ENCODE peak calls at places on chromosomes 11 and 22, in nine cellular contexts. X is fibroblast of the aortic adventitia, M is BJ, S is PC-3, A is dorsolateral prefrontal cortex, J is GM12865, N is body of pancreas, Q is NB4, B is fibroblast of mammary gland. L is an unnamed sample.

GRCh38 chr11:128483211-128483788 is 104.1 kb downstream of the ETS1 start:
- DNase-seq in J (peak), A (no peak), Q (peak), B (no peak), N (no peak), M (no peak), X (no peak), S (no peak), L (peak)

GRCh38 chr11:120236169-120237107 is 3.5 kb upstream of the POU2F3 start:
- DNase-seq in J (peak), N (no peak), M (no peak), S (peak), B (peak), A (no peak), X (peak), Q (peak), L (no peak)

GRCh38 chr11:119676461-119677020 is 52.5 kb downstream of the NECTIN1 start:
- DNase-seq in Q (peak), S (peak), J (no peak), N (no peak), X (peak), A (no peak), B (peak), M (no peak), L (no peak)

GRCh38 chr11:131240421-131240820 is 130.0 kb upstream of the NTM start:
- DNase-seq in A (no peak), X (peak), S (no peak), N (no peak), B (no peak), Q (no peak), M (no peak), J (no peak), L (no peak)

GRCh38 chr22:44171486-44172076 is 9.1 kb upstream of the PARVG start:
- DNase-seq in B (no peak), S (no peak), X (no peak), A (peak), N (no peak), M (no peak), J (no peak), Q (peak), L (no peak)

GRCh38 chr11:106391771-106392412 is 314.4 kb downstream of the AASDHPPT start:
- DNase-seq in A (no peak), B (peak), Q (no peak), X (peak), N (no peak), J (no peak), S (peak), M (peak), L (no peak)

GRCh38 chr11:67463186-67463585 is 5.9 kb downstream of the TMEM134 start:
- DNase-seq in J (no peak), B (no peak), M (no peak), A (no peak), N (no peak), Q (no peak), S (no peak), X (no peak), L (no peak)

GRCh38 chr22:43706151-43706550 is 106.0 kb downstream of the EFCAB6 start:
- DNase-seq in A (no peak), Q (no peak), M (no peak), X (no peak), J (no peak), B (no peak), S (no peak), N (no peak), L (no peak)

GRCh38 chr22:49574205-49574604 is 253.5 kb downstream of the BRD1 start:
- DNase-seq in X (no peak), B (no peak), N (no peak), S (no peak), J (no peak), Q (no peak), M (no peak), A (no peak), L (no peak)

GRCh38 chr11:44223261-44223660 is 86.7 kb downstream of the ALX4 start:
- DNase-seq in B (peak), J (no peak), M (no peak), X (peak), Q (no peak), A (no peak), N (no peak), S (peak), L (no peak)

GRCh38 chr11:120413480-120413879 is 77.3 kb downstream of the ARHGEF12 start:
- DNase-seq in M (peak), A (no peak), X (peak), Q (no peak), J (no peak), S (peak), N (no peak), B (peak), L (no peak)

DNA sequence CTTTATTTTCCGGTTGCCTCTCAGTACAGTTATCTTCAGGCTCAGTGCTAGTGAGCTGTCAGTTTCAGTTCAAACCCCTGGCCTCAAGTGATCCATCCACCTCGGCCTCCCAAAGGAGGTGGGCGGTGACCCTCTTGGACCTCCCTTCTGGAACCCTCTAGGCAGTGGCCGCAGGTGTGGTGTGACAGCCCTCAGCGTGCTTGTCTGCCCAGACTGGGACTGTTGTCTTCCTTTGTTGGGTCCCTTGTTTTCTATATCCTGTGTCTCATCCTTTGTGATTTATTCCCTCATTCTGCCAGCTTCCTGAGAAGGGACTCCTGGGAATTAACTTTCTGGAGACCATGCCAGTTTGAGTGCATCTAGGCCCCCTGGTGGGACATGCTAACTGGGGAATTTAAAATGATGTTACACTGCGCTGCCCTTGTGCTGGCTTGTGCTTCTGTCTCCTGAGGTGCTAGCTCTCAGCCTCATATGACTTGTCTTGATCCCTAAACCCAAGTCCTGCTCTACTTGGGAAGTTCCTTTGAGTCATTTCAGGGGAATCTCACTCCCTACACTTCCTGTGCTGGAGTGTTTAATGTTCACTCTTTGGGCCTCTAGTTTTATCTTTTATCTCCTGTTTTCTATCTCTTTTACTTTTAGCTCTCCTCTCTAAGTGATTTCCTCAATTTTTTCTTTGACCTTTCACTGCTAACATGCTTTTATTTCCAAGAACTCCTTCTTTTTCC is 19.4 kb downstream of the MED15 start:
- DNase-seq in N (no peak), A (no peak), X (peak), J (no peak), Q (no peak), S (peak), M (no peak), B (peak), L (no peak)
- TF ChIP-seq CTCF in N (no peak), A (no peak), X (no peak), J (no peak), Q (no peak), S (peak), M (peak), B (peak), L (no peak)

GRCh38 chr11:100689141-100689540 is 2.1 kb downstream of the ARHGAP42 start:
- DNase-seq in Q (no peak), M (no peak), A (no peak), J (no peak), S (no peak), N (no peak), X (no peak), B (no peak), L (no peak)
- H3K4me3 ChIP-seq in Q (no peak), M (no peak), A (no peak), J (no peak), S (peak), N (no peak), X (peak), B (no peak), L (no peak)

GRCh38 chr22:33710326-33710725 is 209.9 kb downstream of the LARGE1 start:
- DNase-seq in J (no peak), B (no peak), S (no peak), A (no peak), Q (no peak), X (no peak), N (no peak), M (no peak), L (no peak)
- TF ChIP-seq CTCF in J (no peak), B (no peak), S (no peak), A (no peak), Q (no peak), X (no peak), N (no peak), M (no peak), L (no peak)

GRCh38 chr11:47641585-47642098 is 717 bp downstream of the MTCH2 start:
- DNase-seq in Q (peak), M (no peak), N (no peak), J (no peak), X (no peak), A (no peak), B (no peak), S (peak), L (no peak)
- H3K4me3 ChIP-seq in Q (peak), M (peak), N (peak), J (peak), X (peak), A (peak), B (peak), S (peak), L (peak)

DNA sequence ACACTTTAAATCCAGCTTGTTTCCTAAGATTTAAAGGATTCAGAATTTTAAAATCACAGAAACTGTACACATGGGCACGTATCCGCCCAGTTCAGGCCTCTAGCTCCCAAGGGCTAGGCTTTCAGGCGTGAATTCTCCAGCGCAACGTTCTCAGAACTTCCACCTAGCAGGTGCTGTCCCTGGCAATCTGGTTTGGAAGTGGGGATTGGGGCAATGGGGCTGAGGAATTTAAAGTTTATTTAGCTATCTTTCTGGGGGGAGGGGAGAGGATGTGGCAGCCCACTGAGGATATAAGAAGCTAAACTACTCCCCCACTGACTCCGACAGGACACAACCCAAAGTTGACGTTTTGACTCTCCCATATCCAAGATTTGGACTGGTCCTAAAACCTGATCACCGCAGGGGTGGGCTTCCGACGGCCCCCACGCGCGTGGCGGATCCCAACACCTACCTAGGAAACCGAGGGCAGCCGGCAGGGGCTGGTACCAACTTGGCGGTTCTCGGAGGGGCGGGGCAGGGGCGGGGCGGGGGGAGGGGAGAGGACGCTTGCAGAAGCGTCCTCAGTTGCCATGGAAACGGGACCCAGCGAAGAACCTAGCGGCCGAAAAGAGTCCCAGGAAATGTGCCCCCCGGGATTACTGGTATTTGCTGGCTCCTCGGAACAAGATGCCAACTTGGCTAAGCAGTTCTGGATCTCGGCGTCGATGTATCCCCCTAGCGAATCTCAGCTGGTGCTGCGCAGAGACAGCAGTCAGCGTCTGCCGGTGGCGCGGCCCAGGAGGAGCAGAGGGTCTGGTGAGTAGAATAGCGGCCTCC is at the start of gene HOATZ:
- DNase-seq in B (no peak), X (no peak), A (no peak), M (no peak), N (no peak), J (peak), S (no peak), Q (no peak), L (no peak)
- TF ChIP-seq CTCF in B (no peak), X (no peak), A (peak), M (peak), N (no peak), J (no peak), S (no peak), Q (no peak), L (no peak)

GRCh38 chr11:35056391-35057093 is 82.4 kb upstream of the CD44 start:
- DNase-seq in J (no peak), M (no peak), N (no peak), B (peak), Q (no peak), S (peak), X (no peak), A (no peak), L (no peak)

GRCh38 chr11:35059040-35059439 is 79.9 kb upstream of the CD44 start:
- DNase-seq in Q (peak), J (no peak), M (no peak), B (no peak), N (no peak), A (no peak), S (no peak), X (no peak), L (no peak)

GRCh38 chr11:35061516-35062440 is 77.2 kb upstream of the CD44 start:
- DNase-seq in S (peak), Q (no peak), A (no peak), B (peak), N (no peak), X (no peak), M (no peak), J (no peak), L (no peak)

GRCh38 chr11:35063453-35063852 is 75.5 kb upstream of the CD44 start:
- DNase-seq in X (no peak), Q (peak), J (no peak), B (no peak), S (no peak), N (no peak), A (no peak), M (no peak), L (no peak)

DNA sequence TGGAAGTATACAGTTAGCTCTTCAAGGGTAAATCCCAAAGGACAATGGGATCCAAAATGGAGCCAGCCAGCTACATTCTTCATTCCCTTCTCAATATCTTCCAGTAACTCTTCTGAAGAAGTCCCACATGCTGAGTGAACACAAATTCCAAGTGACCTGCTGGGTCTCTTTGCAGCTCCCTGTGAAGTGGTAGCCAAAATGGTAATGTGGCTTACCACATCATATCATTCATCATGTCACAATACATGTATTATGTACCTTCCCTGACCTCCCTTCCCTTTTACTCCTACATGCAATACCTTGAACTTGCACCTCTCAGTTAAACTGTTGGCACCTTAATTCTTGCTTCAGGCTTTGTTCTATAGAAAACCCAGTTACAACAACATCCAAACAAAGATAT is 80.7 kb upstream of the CD44 start:
- DNase-seq in N (no peak), Q (peak), X (no peak), A (no peak), J (no peak), M (no peak), S (no peak), B (no peak), L (no peak)
- H3K4me3 ChIP-seq in N (no peak), Q (no peak), X (no peak), A (no peak), J (no peak), M (no peak), S (no peak), B (no peak), L (no peak)

DNA sequence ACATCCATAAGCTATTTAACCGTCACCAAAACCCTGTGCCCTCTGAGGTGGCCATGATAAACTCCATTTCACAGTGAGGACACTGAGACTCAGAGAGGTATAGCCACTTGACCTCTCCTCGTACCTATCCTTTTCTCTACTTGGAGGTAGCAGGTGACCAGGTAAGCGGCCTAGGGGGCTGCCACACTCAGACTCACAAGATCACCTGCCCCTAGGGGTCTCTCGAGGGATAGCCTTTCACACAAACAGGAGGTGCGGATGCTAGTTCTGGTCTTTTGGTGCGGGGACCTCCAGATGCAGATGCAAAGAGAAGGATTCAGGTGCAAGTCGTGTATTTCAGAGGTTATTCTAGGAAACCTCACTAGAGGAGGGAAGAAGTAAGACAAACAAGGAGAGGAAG is 14.6 kb downstream of the MS4A18 start:
- DNase-seq in A (no peak), S (no peak), B (no peak), Q (no peak), M (no peak), N (no peak), X (no peak), J (no peak), L (no peak)
- TF ChIP-seq CTCF in A (no peak), S (no peak), B (no peak), Q (no peak), M (no peak), N (no peak), X (no peak), J (no peak), L (peak)

GRCh38 chr22:17706947-17707346 is 67.3 kb downstream of the BID start:
- DNase-seq in Q (no peak), J (no peak), X (no peak), A (no peak), S (no peak), N (no peak), M (no peak), B (no peak), L (no peak)
- H3K4me3 ChIP-seq in Q (no peak), J (peak), X (peak), A (peak), S (peak), N (no peak), M (peak), B (peak), L (no peak)

GRCh38 chr11:65808744-65809341 is 22.0 kb downstream of the OVOL1 start:
- DNase-seq in Q (no peak), A (no peak), M (no peak), S (no peak), X (no peak), J (no peak), B (no peak), N (peak), L (no peak)

GRCh38 chr11:65810046-65810868 is 23.4 kb downstream of the OVOL1 start:
- DNase-seq in Q (peak), S (no peak), A (no peak), N (no peak), B (peak), J (peak), X (no peak), M (no peak), L (no peak)

GRCh38 chr11:65809496-65809895 is 22.6 kb downstream of the OVOL1 start:
- DNase-seq in X (no peak), S (no peak), A (no peak), Q (no peak), J (no peak), N (no peak), M (no peak), B (no peak), L (no peak)

GRCh38 chr11:65814131-65814959 is 19.4 kb upstream of the SNX32 start:
- DNase-seq in S (no peak), A (no peak), N (peak), Q (peak), B (peak), X (peak), M (no peak), J (no peak), L (no peak)

DNA sequence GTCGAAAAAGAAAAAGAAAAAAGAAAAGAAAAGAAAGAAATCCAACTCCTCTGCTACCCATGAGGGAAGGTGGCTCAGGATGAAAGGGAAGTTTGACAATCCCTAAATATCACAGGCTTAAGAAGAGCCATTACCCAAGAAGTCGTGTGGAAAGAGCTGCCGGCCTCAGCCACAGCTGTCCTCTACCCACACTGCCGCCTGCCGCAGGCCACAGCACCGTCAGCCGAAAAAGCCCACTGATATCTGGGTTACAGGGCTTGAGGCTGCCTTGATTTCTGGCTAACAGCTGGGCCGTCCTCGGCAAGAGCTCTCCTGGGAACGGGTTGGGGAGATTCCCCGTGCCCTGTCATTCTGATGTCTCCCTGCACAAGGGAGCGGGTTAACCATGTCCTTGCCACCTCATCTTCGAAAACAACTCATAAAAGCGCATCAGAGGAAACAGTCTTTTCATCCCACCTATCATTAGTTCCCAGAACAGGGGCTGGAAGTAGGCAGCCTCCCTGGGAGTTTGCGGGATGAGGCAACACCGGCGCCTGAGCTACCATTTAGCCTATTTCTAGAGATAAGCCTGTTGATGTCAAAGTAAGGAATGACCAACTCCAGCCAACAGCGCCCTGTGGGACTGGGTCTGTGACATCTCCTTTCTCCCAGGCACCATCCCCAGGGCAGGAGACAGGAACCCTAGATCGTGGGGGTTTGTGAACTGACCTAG is 21.8 kb upstream of the SNX32 start:
- DNase-seq in X (no peak), A (no peak), S (no peak), B (peak), N (no peak), J (peak), Q (no peak), M (no peak), L (no peak)
- TF ChIP-seq CTCF in X (no peak), A (no peak), S (no peak), B (no peak), N (no peak), J (no peak), Q (no peak), M (no peak), L (no peak)